ENCODE peak calls at places on chromosomes 12 and 14, in four cellular contexts. S is SJCRH30; T is NCI-H2081 treated with DMSO at 0.1 percent for 48 hours; X is stimulated activated CD4-positive, alpha-beta T cell treated with anti-CD3 and anti-CD28 coated beads, Interleukin-1b, Interleukin-23, amount 100 ng/mL, for 24 hours. N is an unnamed sample.

GRCh38 chr12:71492604-71493003 is 53.0 kb downstream of the LGR5 start:
- DNase-seq in T (no peak), S (no peak), X (no peak), N (no peak)

GRCh38 chr14:100580316-100581227 is 6.6 kb downstream of the BEGAIN start:
- DNase-seq in S (no peak), X (no peak), T (no peak), N (no peak)

GRCh38 chr14:90922141-90922540 is 105.9 kb upstream of the TTC7B start:
- DNase-seq in X (no peak), T (no peak), S (no peak), N (no peak)

GRCh38 chr14:104552738-104553125 is 26.8 kb upstream of the C14orf180 start:
- DNase-seq in S (no peak), X (no peak), T (no peak), N (no peak)

GRCh38 chr14:105899071-105899641 is 372.8 kb downstream of the TMEM121 start:
- DNase-seq in S (no peak), T (no peak), X (no peak), N (no peak)

GRCh38 chr12:131773582-131774221 is 54.5 kb upstream of the MMP17 start:
- DNase-seq in S (no peak), X (no peak), T (no peak), N (no peak)

GRCh38 chr14:65187421-65188049 is 85.2 kb upstream of the MAX start:
- DNase-seq in T (no peak), X (no peak), S (no peak), N (no peak)

GRCh38 chr14:92968291-92969020 is 45.5 kb downstream of the CHGA start:
- DNase-seq in X (no peak), T (no peak), S (no peak), N (no peak)